ENCODE peak calls at places on chromosomes 7 and 10, in eight cellular contexts. E, Q, W, O, J, K, X and L are unnamed samples. For H3K4me1, the result is how much of the 10 kb centered on the place peaks cover.

GRCh38 chr7:32347244-32347828 is 142.8 kb downstream of the LSM5 start:
- DNase-seq in E (no peak), Q (peak), W (peak), O (no peak), J (peak), K (peak), X (no peak), L (no peak)

GRCh38 chr10:95818663-95819062 is 62.7 kb downstream of the ENTPD1 start:
- DNase-seq in E (no peak), Q (no peak), W (no peak), O (no peak), J (peak), K (peak), X (no peak), L (no peak)

GRCh38 chr10:86285136-86285790 is 81.3 kb downstream of the GRID1 start:
- DNase-seq in E (peak), Q (no peak), W (no peak), O (no peak), J (no peak), K (no peak), X (no peak), L (no peak)

GRCh38 chr7:35185908-35186731 is 67.8 kb downstream of the TBX20 start:
- DNase-seq in E (no peak), Q (peak), W (no peak), O (no peak), J (peak), K (no peak), X (no peak), L (no peak)

GRCh38 chr10:127556911-127557310 is 7.8 kb downstream of the NPS start:
- DNase-seq in E (no peak), Q (peak), W (no peak), O (peak), J (peak), K (no peak), X (no peak), L (no peak)

GRCh38 chr10:48444861-48445841 is 138.7 kb downstream of the MAPK8 start:
- DNase-seq in E (peak), Q (no peak), W (no peak), O (no peak), J (no peak), K (peak), X (no peak), L (no peak)

GRCh38 chr10:118983263-118983662 is 46.3 kb upstream of the NANOS1 start:
- DNase-seq in E (no peak), Q (no peak), W (no peak), O (no peak), J (peak), K (peak), X (no peak), L (no peak)

GRCh38 chr7:51352174-51353145 is 35.9 kb upstream of the COBL start:
- DNase-seq in E (no peak), Q (no peak), W (no peak), O (no peak), J (no peak), K (no peak), X (no peak), L (no peak)

GRCh38 chr7:158422551-158423189 is 165.0 kb downstream of the PTPRN2 start:
- DNase-seq in E (peak), Q (no peak), W (no peak), O (no peak), J (no peak), K (no peak), X (no peak), L (no peak)

GRCh38 chr10:27822286-27822685 is 76.7 kb upstream of the MKX start:
- DNase-seq in E (no peak), Q (no peak), W (no peak), O (no peak), J (peak), K (no peak), X (no peak), L (no peak)

DNA sequence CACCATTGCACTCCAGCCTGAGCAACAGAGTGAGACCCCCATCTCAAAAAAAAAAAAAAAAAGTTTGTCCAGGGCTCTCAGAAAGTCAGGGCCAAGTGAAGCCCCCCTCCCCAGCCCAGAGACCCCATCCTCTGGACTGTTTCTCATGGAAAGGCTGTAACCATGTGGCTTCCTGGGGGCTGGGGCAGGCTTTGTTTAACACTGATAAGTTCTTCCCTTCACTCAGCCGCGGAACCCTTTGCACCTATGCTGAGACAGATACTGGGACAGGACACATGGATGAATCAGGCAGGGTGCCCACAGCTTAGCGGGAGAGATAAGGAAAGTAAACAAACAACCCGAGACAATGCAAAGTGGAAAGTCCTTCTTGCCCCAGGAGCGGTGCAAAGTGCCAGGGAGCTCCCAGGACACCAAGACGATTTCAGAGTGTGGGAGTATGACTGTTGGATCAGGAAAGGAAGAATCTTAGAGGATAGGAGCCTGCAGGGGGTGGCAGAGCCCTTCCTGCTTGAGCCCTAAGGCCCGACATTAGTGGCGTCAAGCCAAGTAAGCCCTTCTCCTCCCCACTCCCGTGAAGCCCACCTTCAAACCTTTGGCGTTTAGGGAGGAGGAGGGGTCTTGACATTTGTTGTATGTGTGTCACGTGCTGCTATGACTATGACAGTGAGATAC is 11.6 kb downstream of the MLXIPL start:
- DNase-seq in E (no peak), Q (no peak), W (no peak), O (no peak), J (peak), K (peak), X (peak), L (no peak)
- TF ChIP-seq CTCF in E (no peak), Q (no peak), W (no peak), O (no peak), J (peak), K (peak), X (peak), L (no peak)

DNA sequence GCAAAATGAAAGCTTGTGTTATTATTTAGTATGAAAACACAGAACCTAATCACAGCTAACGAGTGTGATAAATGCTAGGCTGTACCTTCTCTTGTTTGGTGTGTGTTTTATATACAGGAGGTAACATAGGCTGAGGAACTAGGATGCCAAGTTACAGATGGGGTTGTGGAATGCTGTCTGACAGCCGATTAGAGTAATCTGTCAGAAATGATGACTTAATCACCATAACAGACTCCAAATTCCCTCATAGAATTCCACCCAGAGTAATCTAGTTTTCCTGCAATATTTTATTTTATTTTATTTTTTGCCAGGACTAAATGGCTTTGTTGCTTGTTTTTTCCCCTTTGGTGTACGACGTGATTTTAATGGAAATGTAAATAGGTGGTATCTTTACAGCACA is 221.2 kb downstream of the CELF2 start:
- DNase-seq in E (no peak), Q (no peak), W (no peak), O (no peak), J (no peak), K (no peak), X (no peak), L (no peak)
- H3K4me1 ChIP-seq in E (under half), Q (half or more), W (under half), O (under half), J (under half), K (under half), X (under half), L (under half)

GRCh38 chr7:22949944-22950343 is 64.0 kb downstream of the HYCC1 start:
- DNase-seq in E (no peak), Q (no peak), W (no peak), O (no peak), J (peak), K (no peak), X (no peak), L (no peak)
- TF ChIP-seq CTCF in E (no peak), Q (peak), W (no peak), O (no peak), J (peak), K (no peak), X (no peak), L (no peak)

DNA sequence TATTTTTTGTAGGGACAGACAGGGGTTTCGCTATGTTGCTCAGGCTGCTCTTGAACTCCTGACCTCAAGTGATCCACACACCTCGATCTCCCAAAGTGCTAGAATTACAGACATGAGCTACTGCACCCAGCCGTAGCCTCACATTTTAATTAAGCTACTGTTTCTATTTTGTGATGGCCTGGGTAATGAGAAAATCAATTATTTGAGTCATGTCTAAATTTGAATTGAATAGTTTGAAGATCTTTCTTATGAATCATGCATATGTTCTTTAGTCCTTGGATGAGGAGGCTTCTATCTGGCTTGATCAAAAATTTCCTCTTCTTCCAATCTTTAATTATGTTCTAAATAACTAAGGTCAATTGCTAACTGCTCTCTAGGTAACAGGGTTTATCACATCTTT is 175.0 kb downstream of the REEP3 start:
- DNase-seq in E (no peak), Q (no peak), W (no peak), O (no peak), J (peak), K (no peak), X (no peak), L (no peak)
- H3K4me1 ChIP-seq in E (under half), Q (under half), W (under half), O (under half), J (under half), K (under half), X (under half), L (under half)

DNA sequence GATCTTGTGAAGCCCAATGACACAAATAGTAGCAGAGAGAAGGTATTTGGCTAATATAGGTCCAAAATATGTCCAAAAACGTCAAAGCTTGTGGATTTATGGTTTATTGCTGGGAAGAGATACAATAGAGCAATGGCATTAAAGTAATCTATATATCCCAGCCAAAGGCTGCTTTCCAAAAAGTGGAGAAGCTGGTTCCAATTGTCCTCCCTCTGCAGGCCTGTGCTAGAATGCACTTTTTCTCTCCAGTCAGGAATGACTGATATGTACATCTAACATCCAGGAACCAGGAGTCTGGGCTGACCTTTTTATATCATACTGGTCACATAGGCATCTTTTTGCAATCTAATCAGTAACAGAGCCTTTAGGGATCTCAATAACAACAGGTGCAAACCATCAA is 167.1 kb upstream of the FAM3C start:
- DNase-seq in E (no peak), Q (no peak), W (no peak), O (no peak), J (no peak), K (no peak), X (no peak), L (no peak)
- TF ChIP-seq CTCF in E (no peak), Q (no peak), W (no peak), O (no peak), J (peak), K (no peak), X (no peak), L (no peak)